ENCODE peak calls at places on chromosomes 6 and 20, in seven cellular contexts. Z is sigmoid colon, R is Peyer's patch, G is neural progenitor cell, W is HCT116, J is psoas muscle, P is fibroblast of lung. N is an unnamed sample.
A peak's percentile ranks its signal among the peaks of the same experiment; 100 is the strongest.

GRCh38 chr6:143159001-143159400 is 98.3 kb downstream of the AIG1 start:
- DNase-seq in Z (no peak), R (no peak), G (no peak), W (no peak), J (no peak), P (peak; percentile 8), N (no peak)

GRCh38 chr20:3777726-3778629 is 3.3 kb downstream of the SPEF1 start:
- DNase-seq in Z (peak; percentile 90), R (peak; percentile 69), G (peak; percentile 81), W (no peak), J (peak; percentile 75), P (peak; percentile 33), N (no peak)

GRCh38 chr6:57262901-57263694 is 41.0 kb upstream of the RAB23 start:
- DNase-seq in Z (peak; percentile 82), R (no peak), G (no peak), W (no peak), J (no peak), P (peak; percentile 97), N (no peak)

GRCh38 chr20:44006126-44006525 is 91.5 kb downstream of the TOX2 start:
- DNase-seq in Z (no peak), R (no peak), G (no peak), W (no peak), J (no peak), P (no peak), N (no peak)

GRCh38 chr20:50320910-50321796 is 130.5 kb downstream of the CEBPB start:
- DNase-seq in Z (peak; percentile 98), R (peak; percentile 84), G (peak; percentile 85), W (peak; percentile 54), J (peak; percentile 94), P (peak; percentile 91), N (peak; percentile 92)

GRCh38 chr6:121691126-121691540 is 255.7 kb downstream of the GJA1 start:
- DNase-seq in Z (no peak), R (no peak), G (no peak), W (no peak), J (no peak), P (no peak), N (no peak)

GRCh38 chr6:47135772-47136171 is 93.6 kb upstream of the ADGRF1 start:
- DNase-seq in Z (no peak), R (no peak), G (no peak), W (peak; percentile 85), J (no peak), P (peak; percentile 77), N (peak; percentile 81)

GRCh38 chr6:28719275-28719940 is 193.7 kb downstream of the GPX5 start:
- DNase-seq in Z (no peak), R (no peak), G (no peak), W (peak; percentile 67), J (no peak), P (no peak), N (peak; percentile 58)

GRCh38 chr6:139308936-139309603 is 17.3 kb upstream of the TXLNB start:
- DNase-seq in Z (peak; percentile 76), R (no peak), G (no peak), W (no peak), J (no peak), P (peak; percentile 82), N (no peak)

GRCh38 chr6:111207141-111207858 is 120.0 kb downstream of the SLC16A10 start:
- DNase-seq in Z (no peak), R (no peak), G (no peak), W (no peak), J (no peak), P (no peak), N (no peak)

GRCh38 chr6:138550346-138550767 is 51.1 kb upstream of the NHSL1 start:
- DNase-seq in Z (no peak), R (no peak), G (no peak), W (no peak), J (no peak), P (peak; percentile 53), N (no peak)

GRCh38 chr20:44650777-44651493 is 564 bp downstream of the ADA start:
- DNase-seq in Z (no peak), R (no peak), G (no peak), W (no peak), J (peak; percentile 80), P (no peak), N (no peak)

GRCh38 chr20:9025643-9026042 is 43.2 kb upstream of the PLCB4 start:
- DNase-seq in Z (no peak), R (no peak), G (no peak), W (no peak), J (no peak), P (peak; percentile 82), N (no peak)

GRCh38 chr6:74733830-74734591 is 471.8 kb downstream of the COL12A1 start:
- DNase-seq in Z (no peak), R (no peak), G (no peak), W (no peak), J (no peak), P (no peak), N (no peak)

GRCh38 chr6:29005183-29005885 is at the start of gene ZNF311:
- DNase-seq in Z (peak; percentile 77), R (peak; percentile 53), G (peak; percentile 34), W (no peak), J (peak; percentile 71), P (peak; percentile 81), N (no peak)

GRCh38 chr6:80477591-80478370 is 371.3 kb downstream of the BCKDHB start:
- DNase-seq in Z (no peak), R (no peak), G (no peak), W (no peak), J (no peak), P (peak; percentile 21), N (no peak)

GRCh38 chr20:61055130-61055529 is 196.9 kb upstream of the CDH4 start:
- DNase-seq in Z (no peak), R (no peak), G (no peak), W (no peak), J (no peak), P (no peak), N (no peak)

GRCh38 chr6:133062077-133062476 is 179.1 kb upstream of the EYA4 start:
- DNase-seq in Z (no peak), R (no peak), G (no peak), W (no peak), J (no peak), P (peak; percentile 100), N (no peak)

GRCh38 chr6:143782517-143782916 is 60.6 kb upstream of the LTV1 start:
- DNase-seq in Z (no peak), R (no peak), G (no peak), W (no peak), J (no peak), P (no peak), N (no peak)

GRCh38 chr6:44297063-44298038 is 15.8 kb downstream of the AARS2 start:
- DNase-seq in Z (no peak), R (no peak), G (peak; percentile 85), W (no peak), J (peak; percentile 66), P (no peak), N (no peak)

GRCh38 chr6:159168536-159169192 is 536 bp upstream of the FNDC1 start:
- DNase-seq in Z (peak; percentile 85), R (no peak), G (peak; percentile 91), W (no peak), J (peak; percentile 60), P (peak; percentile 49), N (no peak)

GRCh38 chr6:149452062-149452939 is 32.5 kb downstream of the ZC3H12D start:
- DNase-seq in Z (no peak), R (no peak), G (no peak), W (no peak), J (no peak), P (no peak), N (no peak)

GRCh38 chr6:149455028-149455732 is 29.6 kb downstream of the ZC3H12D start:
- DNase-seq in Z (no peak), R (no peak), G (no peak), W (no peak), J (no peak), P (no peak), N (no peak)

GRCh38 chr6:149451361-149452061 is 33.3 kb downstream of the ZC3H12D start:
- DNase-seq in Z (no peak), R (peak; percentile 83), G (peak; percentile 37), W (no peak), J (peak; percentile 54), P (no peak), N (no peak)

GRCh38 chr6:149454405-149454848 is 30.4 kb downstream of the ZC3H12D start:
- DNase-seq in Z (peak; percentile 98), R (peak; percentile 80), G (no peak), W (no peak), J (peak; percentile 97), P (peak; percentile 98), N (no peak)

DNA sequence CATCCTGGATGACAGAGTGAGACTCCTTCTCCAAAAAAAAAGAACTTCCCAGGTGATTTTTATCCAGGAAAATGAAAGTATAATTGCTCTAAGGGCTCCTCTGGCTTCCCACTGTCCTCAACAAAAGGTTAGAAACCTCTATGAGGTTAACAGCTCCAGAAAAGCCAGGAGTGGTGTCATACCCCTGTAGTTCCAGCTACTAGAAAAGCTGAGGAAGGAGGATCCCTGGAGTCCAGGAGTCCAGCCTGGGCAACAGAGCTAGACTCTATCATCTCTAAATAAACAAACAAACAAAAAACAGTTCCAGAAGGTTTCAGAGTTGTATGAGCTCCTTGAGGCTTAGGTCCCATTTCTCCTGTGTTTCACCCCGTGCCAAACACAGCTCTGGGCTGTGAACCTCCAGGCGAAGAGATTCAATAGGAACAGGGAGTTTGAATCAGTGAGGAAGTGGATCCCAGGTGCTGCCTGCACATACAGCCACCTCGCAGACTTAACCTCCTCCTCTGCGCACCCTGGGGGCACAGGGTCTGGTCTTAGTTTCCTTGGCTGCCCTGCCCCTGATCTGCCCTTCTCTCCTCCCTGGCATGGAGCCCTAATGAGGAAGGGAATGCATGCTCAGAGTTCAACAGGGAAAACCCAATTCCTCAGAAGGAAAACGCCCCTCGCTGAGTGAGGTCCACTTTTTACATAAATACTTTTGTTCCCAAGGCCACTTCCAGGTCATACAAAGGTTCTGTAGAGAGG is 31.0 kb downstream of the ZC3H12D start:
- DNase-seq in Z (no peak), R (no peak), G (no peak), W (no peak), J (no peak), P (no peak), N (no peak)
- H3K4me3 ChIP-seq in Z (no peak overlapping the region), R (no peak overlapping the region), G (no peak overlapping the region), W (no peak overlapping the region), J (peak overlapping the region; percentile 30), P (no peak overlapping the region), N (no peak overlapping the region)

GRCh38 chr20:32546918-32547752 is 38.0 kb downstream of the NOL4L start:
- DNase-seq in Z (no peak), R (no peak), G (no peak), W (no peak), J (no peak), P (no peak), N (no peak)
- H3K4me1 ChIP-seq in Z (no peaks in the 10 kb centered on the region), R (no peaks in the 10 kb centered on the region), G (peaks cover 14% of the 10 kb centered on the region), W (peaks cover 26% of the 10 kb centered on the region), J (no peaks in the 10 kb centered on the region), P (no peaks in the 10 kb centered on the region), N (no peaks in the 10 kb centered on the region)

GRCh38 chr6:26105109-26105730 is 18.0 kb downstream of the HFE start:
- DNase-seq in Z (no peak), R (no peak), G (no peak), W (no peak), J (no peak), P (no peak), N (no peak)
- H3K4me3 ChIP-seq in Z (no peak overlapping the region), R (no peak overlapping the region), G (no peak overlapping the region), W (no peak overlapping the region), J (no peak overlapping the region), P (no peak overlapping the region), N (no peak overlapping the region)

DNA sequence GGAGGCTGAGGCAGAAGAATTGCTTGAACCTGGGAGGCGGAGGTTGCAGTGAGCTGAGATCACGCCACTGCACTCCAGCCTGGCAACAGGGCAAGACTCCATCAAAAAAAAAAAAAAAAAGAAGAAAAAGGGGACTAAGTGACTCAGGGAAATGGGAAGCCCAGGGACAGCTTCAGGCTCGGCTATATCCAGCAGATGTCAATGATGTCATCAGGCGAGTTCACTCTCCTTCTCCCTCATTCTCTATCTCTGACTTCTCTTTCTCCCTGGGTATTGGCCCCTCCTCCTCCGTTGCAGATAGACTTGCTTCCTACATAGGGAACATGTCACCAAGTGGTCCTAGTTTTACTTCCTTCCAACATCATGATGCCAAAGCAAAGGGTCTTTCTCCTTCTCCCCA is 316.8 kb downstream of the TFAP2C start:
- DNase-seq in Z (no peak), R (no peak), G (no peak), W (no peak), J (no peak), P (no peak), N (no peak)
- H3K4me1 ChIP-seq in Z (no peaks in the 10 kb centered on the region), R (no peaks in the 10 kb centered on the region), G (peaks cover 2% of the 10 kb centered on the region), W (no peaks in the 10 kb centered on the region), J (no peaks in the 10 kb centered on the region), P (no peaks in the 10 kb centered on the region), N (no peaks in the 10 kb centered on the region)

N was measured in keratinocyte.